ENCODE peak calls at places on chromosome 11, in four cellular contexts. V is neuronal stem cell, M is hepatocyte, Z is mammary epithelial cell. C is an unnamed sample.

GRCh38 chr11:120739780-120740179 is 228.2 kb downstream of the GRIK4 start:
- DNase-seq in V (no peak), M (no peak), Z (no peak), C (no peak)

GRCh38 chr11:131190446-131190845 is 180.0 kb upstream of the NTM start:
- DNase-seq in V (no peak), M (no peak), Z (no peak), C (no peak)

GRCh38 chr11:44133335-44133946 is 38.0 kb downstream of the EXT2 start:
- DNase-seq in V (peak; percentile 37), M (peak; percentile 56), Z (no peak), C (no peak)

GRCh38 chr11:17528181-17528691 is 16.0 kb downstream of the USH1C start:
- DNase-seq in V (no peak), M (peak; percentile 78), Z (peak; percentile 24), C (peak; percentile 24)

GRCh38 chr11:47329431-47329993 is 23.0 kb downstream of the MYBPC3 start:
- DNase-seq in V (no peak), M (no peak), Z (no peak), C (no peak)

GRCh38 chr11:44575288-44575672 is 9.8 kb downstream of the CD82 start:
- DNase-seq in V (no peak), M (no peak), Z (peak; percentile 84), C (no peak)

GRCh38 chr11:27553186-27553585 is 46.6 kb upstream of the LIN7C start:
- DNase-seq in V (no peak), M (no peak), Z (peak; percentile 22), C (no peak)

GRCh38 chr11:12653729-12654128 is 20.5 kb upstream of the TEAD1 start:
- DNase-seq in V (no peak), M (no peak), Z (no peak), C (no peak)

GRCh38 chr11:91265946-91266345 is 958.7 kb upstream of the FAT3 start:
- DNase-seq in V (no peak), M (no peak), Z (no peak), C (no peak)

GRCh38 chr11:96301818-96302217 is 41.2 kb downstream of the MAML2 start:
- DNase-seq in V (no peak), M (no peak), Z (no peak), C (no peak)
- H3K4me1 ChIP-seq in V (peaks cover 12% of the 10 kb centered on the region), M (peaks cover 26% of the 10 kb centered on the region), Z (peaks cover 35% of the 10 kb centered on the region), C (peaks cover 2% of the 10 kb centered on the region)

GRCh38 chr11:67387074-67387473 is 4.7 kb upstream of the RAD9A start:
- DNase-seq in V (no peak), M (no peak), Z (no peak), C (no peak)
- H2AFZ ChIP-seq in V (no peak overlapping the region), M (no peak overlapping the region), Z (no peak overlapping the region), C (no peak overlapping the region)

DNA sequence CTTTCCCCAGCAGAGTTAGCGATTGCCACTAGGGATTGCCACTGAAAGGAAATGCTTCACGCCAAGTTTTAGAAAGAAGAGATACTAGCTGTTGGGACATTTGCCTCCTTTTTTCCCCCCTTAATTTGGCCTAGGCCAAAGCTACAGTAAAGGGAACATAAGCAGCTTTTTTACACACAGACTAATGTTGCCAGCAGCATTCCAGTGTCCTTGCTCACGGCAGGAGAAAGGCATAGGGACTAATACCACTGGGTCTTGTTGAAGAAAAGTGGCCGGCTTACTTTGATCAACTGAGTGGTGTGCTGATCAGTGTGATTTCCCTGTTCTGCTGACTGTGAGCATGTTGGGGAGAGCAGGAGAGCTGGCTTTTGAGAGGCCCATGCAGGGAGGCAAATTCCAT is 71.2 kb downstream of the PHF21A start:
- DNase-seq in V (peak; percentile 49), M (peak; percentile 68), Z (peak; percentile 67), C (peak; percentile 80)
- H3K4me1 ChIP-seq in V (peaks cover 29% of the 10 kb centered on the region), M (peaks cover 24% of the 10 kb centered on the region), Z (peaks cover 12% of the 10 kb centered on the region), C (peaks cover 10% of the 10 kb centered on the region)

DNA sequence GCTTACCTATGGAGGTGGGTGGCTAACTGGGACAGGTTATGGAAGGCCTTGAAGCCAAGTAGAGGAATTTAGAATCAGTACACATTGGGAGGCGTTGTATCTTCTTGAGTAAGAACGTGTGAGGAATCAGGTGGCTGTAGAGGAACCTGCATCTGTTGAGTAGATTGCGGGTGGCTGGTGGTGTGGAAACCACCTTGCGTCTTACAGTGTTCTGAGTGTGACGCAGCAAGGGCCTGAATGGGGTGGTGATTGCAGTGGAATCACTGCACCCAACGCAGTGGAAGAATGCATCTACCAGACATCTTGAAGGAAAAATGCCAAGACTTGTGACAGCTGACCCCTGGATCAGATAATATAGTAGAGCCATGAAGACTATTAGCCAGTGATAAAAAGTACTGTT is 110.8 kb upstream of the NNMT start:
- DNase-seq in V (no peak), M (no peak), Z (no peak), C (no peak)
- H2AFZ ChIP-seq in V (no peak overlapping the region), M (no peak overlapping the region), Z (no peak overlapping the region), C (no peak overlapping the region)

GRCh38 chr11:71449596-71449995 is 1.4 kb upstream of the DHCR7 start:
- DNase-seq in V (no peak), M (no peak), Z (peak; percentile 22), C (no peak)
- H3K4me1 ChIP-seq in V (peaks cover 20% of the 10 kb centered on the region), M (peaks cover 35% of the 10 kb centered on the region), Z (peaks cover 38% of the 10 kb centered on the region), C (peaks cover 11% of the 10 kb centered on the region)

C was measured in trophoblast cell.